ENCODE peak calls at places on chromosome 20, in seven cellular contexts. Q, X, N, O, I, K and M are unnamed samples. For H3K4me1, the result is how much of the 10 kb centered on the place peaks cover.

GRCh38 chr20:41476013-41476441 is 109.4 kb upstream of the EMILIN3 start:
- DNase-seq in Q (peak), X (no peak), N (peak), O (peak), I (no peak), K (no peak), M (peak)

GRCh38 chr20:62624719-62625455 is 17.4 kb upstream of the SLCO4A1 start:
- DNase-seq in Q (no peak), X (no peak), N (no peak), O (no peak), I (no peak), K (no peak), M (no peak)

GRCh38 chr20:3248167-3248992 is 9.4 kb upstream of the SLC4A11 start:
- DNase-seq in Q (no peak), X (peak), N (no peak), O (peak), I (no peak), K (peak), M (peak)

GRCh38 chr20:2244993-2245392 is 50.8 kb upstream of the TGM3 start:
- DNase-seq in Q (no peak), X (peak), N (no peak), O (no peak), I (no peak), K (no peak), M (no peak)

GRCh38 chr20:25077610-25078169 is 4.3 kb downstream of the VSX1 start:
- DNase-seq in Q (no peak), X (peak), N (no peak), O (no peak), I (no peak), K (no peak), M (no peak)

GRCh38 chr20:21623074-21623780 is 82.2 kb upstream of the PAX1 start:
- DNase-seq in Q (no peak), X (no peak), N (no peak), O (no peak), I (no peak), K (no peak), M (no peak)

GRCh38 chr20:46898433-46898832 is 3.8 kb downstream of the EYA2 start:
- DNase-seq in Q (no peak), X (peak), N (no peak), O (no peak), I (no peak), K (no peak), M (no peak)

GRCh38 chr20:51457281-51457932 is 85.1 kb downstream of the NFATC2 start:
- DNase-seq in Q (peak), X (peak), N (peak), O (peak), I (no peak), K (no peak), M (peak)

GRCh38 chr20:15917333-15917732 is 655.9 kb downstream of the KIF16B start:
- DNase-seq in Q (peak), X (no peak), N (peak), O (no peak), I (no peak), K (no peak), M (no peak)

GRCh38 chr20:22586645-22587310 is 2.4 kb upstream of the FOXA2 start:
- DNase-seq in Q (peak), X (peak), N (no peak), O (peak), I (peak), K (peak), M (peak)

GRCh38 chr20:57698191-57698866 is 11.5 kb downstream of the PMEPA1 start:
- DNase-seq in Q (peak), X (no peak), N (peak), O (no peak), I (no peak), K (peak), M (peak)

GRCh38 chr20:4949833-4950178 is 51.5 kb downstream of the SLC23A2 start:
- DNase-seq in Q (peak), X (peak), N (peak), O (peak), I (peak), K (no peak), M (no peak)

GRCh38 chr20:62645613-62646012 is 3.3 kb downstream of the SLCO4A1 start:
- DNase-seq in Q (no peak), X (no peak), N (no peak), O (no peak), I (no peak), K (no peak), M (no peak)

GRCh38 chr20:48282591-48283228 is 497.4 kb upstream of the SULF2 start:
- DNase-seq in Q (no peak), X (no peak), N (no peak), O (no peak), I (no peak), K (no peak), M (peak)

GRCh38 chr20:36368400-36368799 is 62.3 kb downstream of the DLGAP4 start:
- DNase-seq in Q (no peak), X (no peak), N (no peak), O (no peak), I (no peak), K (no peak), M (no peak)

GRCh38 chr20:43490038-43490437 is 17.5 kb upstream of the L3MBTL1 start:
- DNase-seq in Q (no peak), X (no peak), N (no peak), O (no peak), I (no peak), K (no peak), M (no peak)

GRCh38 chr20:63202021-63202420 is 13.9 kb downstream of the YTHDF1 start:
- DNase-seq in Q (no peak), X (no peak), N (no peak), O (no peak), I (no peak), K (no peak), M (no peak)

GRCh38 chr20:6767536-6768227 is at the start of gene BMP2:
- DNase-seq in Q (peak), X (peak), N (peak), O (peak), I (peak), K (peak), M (peak)

GRCh38 chr20:8654486-8654885 is 414.4 kb upstream of the PLCB4 start:
- DNase-seq in Q (no peak), X (no peak), N (no peak), O (no peak), I (no peak), K (no peak), M (no peak)

GRCh38 chr20:57465943-57466342 is 59.0 kb downstream of the CTCFL start:
- DNase-seq in Q (no peak), X (no peak), N (no peak), O (no peak), I (no peak), K (no peak), M (no peak)

GRCh38 chr20:9139106-9139808 is 70.4 kb downstream of the PLCB4 start:
- DNase-seq in Q (no peak), X (no peak), N (no peak), O (no peak), I (no peak), K (no peak), M (no peak)

GRCh38 chr20:8425802-8426201 is 293.7 kb downstream of the PLCB1 start:
- DNase-seq in Q (no peak), X (no peak), N (no peak), O (no peak), I (no peak), K (no peak), M (no peak)

GRCh38 chr20:47544240-47544639 is 42.6 kb downstream of the NCOA3 start:
- DNase-seq in Q (peak), X (no peak), N (peak), O (peak), I (no peak), K (peak), M (no peak)

GRCh38 chr20:3068986-3069900 is 2.2 kb upstream of the OXT start:
- DNase-seq in Q (peak), X (peak), N (no peak), O (no peak), I (no peak), K (no peak), M (peak)

GRCh38 chr20:61408951-61409740 is 157.1 kb downstream of the CDH4 start:
- DNase-seq in Q (no peak), X (no peak), N (no peak), O (no peak), I (no peak), K (no peak), M (no peak)

GRCh38 chr20:25294459-25295385 is 46.8 kb downstream of the PYGB start:
- DNase-seq in Q (peak), X (peak), N (no peak), O (peak), I (no peak), K (peak), M (peak)

GRCh38 chr20:5729348-5729747 is 20.9 kb upstream of the SHLD1 start:
- DNase-seq in Q (peak), X (no peak), N (no peak), O (no peak), I (no peak), K (peak), M (no peak)

GRCh38 chr20:57473246-57474042 is 51.5 kb downstream of the CTCFL start:
- DNase-seq in Q (no peak), X (no peak), N (no peak), O (peak), I (peak), K (no peak), M (no peak)

GRCh38 chr20:48766205-48766604 is 61.6 kb downstream of the PREX1 start:
- DNase-seq in Q (no peak), X (no peak), N (no peak), O (no peak), I (no peak), K (no peak), M (no peak)

GRCh38 chr20:40195742-40196141 is 493.3 kb downstream of the MAFB start:
- DNase-seq in Q (no peak), X (no peak), N (no peak), O (no peak), I (no peak), K (no peak), M (no peak)

GRCh38 chr20:2139736-2140135 is 38.1 kb downstream of the STK35 start:
- DNase-seq in Q (no peak), X (no peak), N (no peak), O (no peak), I (no peak), K (no peak), M (no peak)

GRCh38 chr20:547394-547793 is 3.8 kb upstream of the CSNK2A1 start:
- DNase-seq in Q (no peak), X (no peak), N (no peak), O (no peak), I (no peak), K (no peak), M (no peak)
- H3K4me1 ChIP-seq in Q (under half), X (under half), N (under half), O (under half), I (under half), K (under half), M (under half)

DNA sequence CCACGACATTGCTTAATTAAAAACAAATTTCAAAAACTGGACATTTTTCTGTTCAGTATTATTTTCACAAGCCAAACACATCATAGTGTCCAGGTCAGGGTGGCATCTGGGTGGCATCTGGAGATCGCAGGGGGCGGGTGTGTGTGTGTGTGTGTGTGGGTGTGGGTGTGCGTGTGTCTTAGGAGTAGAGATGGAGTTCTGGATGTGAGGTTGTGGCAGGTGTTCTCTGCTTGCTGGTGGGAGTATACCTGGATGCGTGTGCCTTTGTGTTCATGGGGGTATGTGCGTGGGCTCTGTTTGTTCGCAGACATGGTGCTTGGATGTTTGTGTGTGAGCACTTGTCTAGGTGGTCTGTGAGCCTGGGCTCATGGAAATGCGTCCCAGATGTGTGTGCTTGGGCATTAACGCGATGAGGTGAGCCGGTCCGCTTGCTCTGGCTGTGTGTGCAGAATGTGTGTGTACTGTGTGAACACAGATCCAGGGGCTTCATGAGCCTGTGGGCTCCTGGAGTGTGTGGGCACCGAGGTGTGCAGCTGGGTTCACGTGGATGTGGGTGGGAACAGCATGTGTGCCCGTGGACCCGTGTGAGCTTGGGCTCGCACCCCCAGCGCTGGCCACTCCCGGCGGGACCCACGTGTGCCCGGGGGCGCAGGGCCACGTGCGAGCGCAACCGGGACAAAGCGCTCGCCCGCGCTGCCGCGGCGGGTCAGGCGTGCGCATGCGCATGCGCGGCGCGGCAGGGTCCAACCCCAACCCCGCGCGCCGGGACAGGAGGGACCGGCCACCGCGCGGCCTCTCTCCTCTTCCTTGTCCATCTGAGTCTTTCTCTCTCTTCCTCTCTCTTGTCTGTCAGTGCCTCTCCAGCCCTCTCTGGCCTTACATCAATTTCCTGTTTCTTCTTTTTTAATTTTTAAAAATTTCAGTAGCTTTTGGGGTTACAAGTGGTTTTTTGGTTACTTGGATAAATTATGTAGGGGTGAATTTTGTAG is 60.4 kb downstream of the SRC start:
- DNase-seq in Q (peak), X (peak), N (peak), O (peak), I (no peak), K (peak), M (peak)
- H3K4me3 ChIP-seq in Q (peak), X (no peak), N (peak), O (no peak), I (no peak), K (peak), M (no peak)

GRCh38 chr20:53853451-53853713 is 217.0 kb downstream of the BCAS1 start:
- DNase-seq in Q (no peak), X (no peak), N (no peak), O (no peak), I (no peak), K (no peak), M (no peak)

GRCh38 chr20:53856675-53857295 is 213.6 kb downstream of the BCAS1 start:
- DNase-seq in Q (no peak), X (no peak), N (no peak), O (no peak), I (no peak), K (no peak), M (no peak)

GRCh38 chr20:53859684-53860083 is 210.7 kb downstream of the BCAS1 start:
- DNase-seq in Q (no peak), X (no peak), N (no peak), O (peak), I (peak), K (no peak), M (no peak)

GRCh38 chr20:53855733-53856132 is 214.7 kb downstream of the BCAS1 start:
- DNase-seq in Q (no peak), X (no peak), N (no peak), O (no peak), I (no peak), K (no peak), M (no peak)

GRCh38 chr20:53857723-53858236 is 212.6 kb downstream of the BCAS1 start:
- DNase-seq in Q (no peak), X (no peak), N (no peak), O (no peak), I (no peak), K (no peak), M (peak)
- H3K27ac ChIP-seq in Q (no peak), X (no peak), N (no peak), O (peak), I (no peak), K (no peak), M (no peak)

GRCh38 chr20:32208499-32209154 is 947 bp downstream of the POFUT1 start:
- DNase-seq in Q (no peak), X (no peak), N (no peak), O (no peak), I (no peak), K (peak), M (no peak)

GRCh38 chr20:32206383-32207210 is 946 bp downstream of the PLAGL2 start:
- DNase-seq in Q (no peak), X (peak), N (no peak), O (no peak), I (no peak), K (no peak), M (peak)

GRCh38 chr20:32207626-32208498 is at the start of the genes PLAGL2 and POFUT1:
- DNase-seq in Q (peak), X (peak), N (peak), O (peak), I (peak), K (peak), M (peak)

GRCh38 chr20:32205502-32206382 is 1.8 kb downstream of the PLAGL2 start:
- DNase-seq in Q (no peak), X (peak), N (peak), O (no peak), I (no peak), K (no peak), M (peak)

GRCh38 chr20:32207211-32207625 is 325 bp downstream of the PLAGL2 start:
- DNase-seq in Q (no peak), X (peak), N (no peak), O (no peak), I (no peak), K (peak), M (no peak)
- H3K4me1 ChIP-seq in Q (under half), X (under half), N (half or more), O (half or more), I (under half), K (under half), M (under half)

DNA sequence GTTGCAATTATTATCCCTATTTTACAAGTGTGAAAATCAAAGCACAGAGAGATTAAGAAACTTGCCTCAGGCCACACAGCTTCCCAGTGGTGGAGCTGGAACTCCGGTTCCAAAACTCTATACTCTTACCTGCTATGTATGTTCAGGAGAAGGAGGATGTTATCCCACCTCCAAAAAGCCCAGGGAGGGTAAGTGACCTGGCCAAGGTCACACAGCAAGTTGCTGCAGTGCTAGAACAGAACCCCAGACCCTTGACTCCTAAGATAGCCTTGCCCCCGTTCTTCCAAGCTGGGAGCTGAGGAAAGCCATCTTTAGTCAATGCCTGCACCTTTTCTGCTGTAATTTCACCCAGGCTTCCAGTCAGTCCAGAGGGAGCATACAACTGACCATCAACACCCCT is 42.3 kb downstream of the BPIFB1 start:
- DNase-seq in Q (no peak), X (no peak), N (no peak), O (no peak), I (no peak), K (no peak), M (no peak)
- H3K4me3 ChIP-seq in Q (no peak), X (no peak), N (no peak), O (no peak), I (no peak), K (no peak), M (no peak)

GRCh38 chr20:59832406-59833156 is 100.9 kb downstream of the SYCP2 start:
- DNase-seq in Q (no peak), X (no peak), N (no peak), O (no peak), I (peak), K (no peak), M (no peak)
- H3K27ac ChIP-seq in Q (no peak), X (no peak), N (no peak), O (no peak), I (no peak), K (no peak), M (no peak)

DNA sequence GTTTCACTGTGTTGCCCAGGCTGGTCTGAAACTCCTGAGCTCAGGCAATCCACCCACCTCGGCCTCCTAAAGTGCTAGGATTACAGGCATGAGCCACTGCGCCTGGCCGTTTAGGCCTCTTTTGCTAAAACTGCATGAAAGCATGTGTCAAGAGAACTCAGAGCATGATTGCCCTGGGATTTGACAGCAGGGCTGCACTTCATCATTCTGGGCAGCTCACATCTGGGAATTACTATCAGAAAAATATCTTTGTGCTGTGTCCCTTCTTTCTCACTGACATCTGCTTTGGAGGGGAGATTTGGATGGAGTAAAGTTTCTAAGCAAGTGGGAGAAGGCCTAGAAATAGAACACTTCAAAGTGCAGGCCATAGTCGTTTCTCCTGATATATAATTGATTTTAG is 59.6 kb upstream of the EIF2S2 start:
- DNase-seq in Q (no peak), X (no peak), N (no peak), O (no peak), I (no peak), K (no peak), M (no peak)
- H3K4me1 ChIP-seq in Q (under half), X (under half), N (under half), O (under half), I (under half), K (under half), M (under half)